ENCODE peak calls at places on chromosomes 16 and 17, in ten cellular contexts. W, B, F, Q, K, J, G, A, X and T are unnamed samples.

GRCh38 chr16:14399397-14400284 is 230.4 kb downstream of the PARN start:
- DNase-seq in W (peak), B (no peak), F (peak), Q (no peak), K (no peak), J (no peak), G (peak), A (peak), X (no peak), T (no peak)

GRCh38 chr17:17840751-17841591 is 4.2 kb upstream of the SREBF1 start:
- DNase-seq in W (peak), B (no peak), F (no peak), Q (no peak), K (no peak), J (no peak), G (no peak), A (no peak), X (no peak), T (no peak)

GRCh38 chr16:20331635-20332034 is 4.3 kb upstream of the GP2 start:
- DNase-seq in W (no peak), B (no peak), F (no peak), Q (no peak), K (no peak), J (no peak), G (no peak), A (no peak), X (no peak), T (no peak)

GRCh38 chr17:73901661-73902415 is 257.6 kb upstream of the SDK2 start:
- DNase-seq in W (peak), B (peak), F (no peak), Q (no peak), K (peak), J (no peak), G (no peak), A (no peak), X (peak), T (peak)

GRCh38 chr16:85243312-85243711 is 131.0 kb upstream of the CIBAR2 start:
- DNase-seq in W (no peak), B (no peak), F (no peak), Q (no peak), K (no peak), J (no peak), G (no peak), A (no peak), X (no peak), T (no peak)

GRCh38 chr17:71467719-71468118 is 653.1 kb upstream of the SOX9 start:
- DNase-seq in W (no peak), B (no peak), F (no peak), Q (no peak), K (no peak), J (no peak), G (no peak), A (no peak), X (no peak), T (no peak)

GRCh38 chr16:11689031-11689840 is 21.0 kb downstream of the SNN start:
- DNase-seq in W (no peak), B (no peak), F (no peak), Q (peak), K (no peak), J (no peak), G (peak), A (no peak), X (no peak), T (no peak)

GRCh38 chr17:34582185-34582900 is 3.0 kb downstream of the TMEM132E start:
- DNase-seq in W (no peak), B (peak), F (no peak), Q (no peak), K (no peak), J (no peak), G (no peak), A (no peak), X (no peak), T (no peak)

GRCh38 chr16:72224260-72224768 is 52.4 kb upstream of the PMFBP1 start:
- DNase-seq in W (no peak), B (no peak), F (no peak), Q (no peak), K (no peak), J (no peak), G (no peak), A (no peak), X (no peak), T (peak)

GRCh38 chr17:17080781-17081180 is 38.5 kb downstream of the MPRIP start:
- DNase-seq in W (no peak), B (no peak), F (no peak), Q (no peak), K (no peak), J (no peak), G (no peak), A (peak), X (no peak), T (no peak)

GRCh38 chr17:81322271-81323082 is 27.4 kb upstream of the SLC38A10 start:
- DNase-seq in W (no peak), B (peak), F (no peak), Q (peak), K (no peak), J (no peak), G (no peak), A (no peak), X (peak), T (no peak)

GRCh38 chr16:66490774-66491715 is 58.9 kb downstream of the TK2 start:
- DNase-seq in W (no peak), B (no peak), F (no peak), Q (no peak), K (no peak), J (no peak), G (no peak), A (no peak), X (no peak), T (peak)

GRCh38 chr16:70454221-70455034 is at the start of gene FCSK:
- DNase-seq in W (peak), B (peak), F (no peak), Q (peak), K (peak), J (no peak), G (peak), A (no peak), X (peak), T (peak)

GRCh38 chr17:80228477-80228876 is 8.2 kb downstream of the SLC26A11 start:
- DNase-seq in W (no peak), B (no peak), F (no peak), Q (no peak), K (no peak), J (no peak), G (no peak), A (no peak), X (no peak), T (no peak)

GRCh38 chr17:68326681-68327080 is 35.4 kb downstream of the ARSG start:
- DNase-seq in W (no peak), B (no peak), F (no peak), Q (no peak), K (no peak), J (no peak), G (no peak), A (no peak), X (no peak), T (no peak)

GRCh38 chr17:62626719-62627218 is 701 bp upstream of the MRC2 start:
- DNase-seq in W (no peak), B (peak), F (no peak), Q (peak), K (no peak), J (no peak), G (peak), A (peak), X (no peak), T (no peak)

GRCh38 chr16:4461250-4462085 is 13.0 kb downstream of the NMRAL1 start:
- DNase-seq in W (peak), B (peak), F (no peak), Q (no peak), K (no peak), J (no peak), G (no peak), A (no peak), X (no peak), T (no peak)

GRCh38 chr17:27351741-27352140 is 57.8 kb downstream of the WSB1 start:
- DNase-seq in W (no peak), B (no peak), F (no peak), Q (no peak), K (no peak), J (no peak), G (no peak), A (no peak), X (no peak), T (no peak)

GRCh38 chr16:59412275-59412841 is 678.2 kb upstream of the GOT2 start:
- DNase-seq in W (no peak), B (no peak), F (no peak), Q (no peak), K (no peak), J (peak), G (no peak), A (no peak), X (no peak), T (no peak)
- TF ChIP-seq CTCF in W (no peak), B (no peak), F (no peak), Q (no peak), K (no peak), J (peak), G (no peak), A (no peak), X (no peak), T (no peak)

DNA sequence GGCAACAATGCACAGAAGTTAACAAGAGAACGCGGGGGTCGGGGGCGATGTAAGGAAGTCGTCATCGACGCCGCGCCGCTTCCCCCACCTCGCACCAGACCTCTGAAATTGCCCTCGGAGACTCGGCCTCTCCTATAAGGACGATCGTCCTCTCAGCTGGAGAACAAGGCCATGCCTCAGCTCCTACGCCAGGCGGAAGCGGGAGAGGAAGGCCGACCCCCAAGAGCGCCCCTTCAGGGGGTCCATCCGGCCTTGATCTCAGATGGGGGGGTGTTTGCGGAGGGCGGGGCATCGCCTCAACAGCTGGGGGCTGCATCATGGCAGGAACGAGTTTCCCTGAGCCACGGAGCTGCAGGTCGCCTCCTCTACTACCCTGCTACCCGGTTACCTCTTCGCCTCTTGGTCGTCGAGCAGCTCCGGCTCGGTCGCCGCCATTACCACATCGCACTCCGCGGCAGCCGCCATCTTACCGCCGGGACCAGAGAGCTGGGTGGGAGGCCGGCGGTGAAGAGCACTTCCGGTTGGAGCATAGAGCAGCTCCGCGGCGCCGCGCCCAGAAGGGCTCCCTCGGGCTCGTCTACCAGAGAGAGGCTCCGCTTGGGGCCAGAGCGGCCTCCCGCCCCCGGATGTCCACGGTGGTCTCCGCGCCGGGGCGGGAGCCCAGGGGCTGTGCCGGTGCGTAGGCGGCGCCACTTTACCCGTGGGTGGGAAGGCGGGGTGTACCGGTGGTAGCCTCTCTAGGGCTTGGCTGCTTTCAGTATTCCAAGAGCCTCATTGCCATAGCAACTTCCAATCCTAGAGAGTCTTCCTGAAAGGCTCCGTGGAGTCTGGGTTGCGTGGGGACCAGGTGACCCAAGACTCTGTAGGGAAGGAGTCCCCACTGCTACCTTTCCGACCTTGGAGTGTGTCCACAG is at the start of gene DNAJC7:
- DNase-seq in W (peak), B (peak), F (peak), Q (peak), K (peak), J (peak), G (peak), A (peak), X (peak), T (peak)
- TF ChIP-seq CTCF in W (no peak), B (no peak), F (no peak), Q (no peak), K (no peak), J (no peak), G (peak), A (no peak), X (no peak), T (no peak)

GRCh38 chr17:75611746-75612437 is 21.3 kb upstream of the SMIM5 start:
- DNase-seq in W (no peak), B (no peak), F (no peak), Q (no peak), K (peak), J (peak), G (no peak), A (no peak), X (no peak), T (no peak)

GRCh38 chr17:75612906-75613626 is 20.2 kb upstream of the SMIM5 start:
- DNase-seq in W (no peak), B (no peak), F (no peak), Q (no peak), K (peak), J (no peak), G (no peak), A (no peak), X (no peak), T (no peak)

GRCh38 chr17:75614556-75615270 is 18.5 kb upstream of the SMIM5 start:
- DNase-seq in W (no peak), B (no peak), F (no peak), Q (no peak), K (peak), J (no peak), G (no peak), A (no peak), X (no peak), T (no peak)

GRCh38 chr17:75615301-75615700 is 17.9 kb upstream of the SMIM5 start:
- DNase-seq in W (no peak), B (no peak), F (no peak), Q (no peak), K (peak), J (no peak), G (no peak), A (no peak), X (no peak), T (no peak)

GRCh38 chr17:75614006-75614405 is 19.2 kb upstream of the SMIM5 start:
- DNase-seq in W (peak), B (peak), F (no peak), Q (no peak), K (peak), J (no peak), G (no peak), A (no peak), X (no peak), T (no peak)
- TF ChIP-seq CTCF in W (no peak), B (no peak), F (no peak), Q (no peak), K (no peak), J (no peak), G (no peak), A (no peak), X (no peak), T (peak)

GRCh38 chr17:50299776-50300175 is 25.5 kb downstream of the TMEM92 start:
- DNase-seq in W (no peak), B (no peak), F (no peak), Q (no peak), K (no peak), J (no peak), G (no peak), A (no peak), X (no peak), T (no peak)
- TF ChIP-seq CTCF in W (no peak), B (no peak), F (no peak), Q (no peak), K (no peak), J (no peak), G (no peak), A (no peak), X (no peak), T (no peak)

DNA sequence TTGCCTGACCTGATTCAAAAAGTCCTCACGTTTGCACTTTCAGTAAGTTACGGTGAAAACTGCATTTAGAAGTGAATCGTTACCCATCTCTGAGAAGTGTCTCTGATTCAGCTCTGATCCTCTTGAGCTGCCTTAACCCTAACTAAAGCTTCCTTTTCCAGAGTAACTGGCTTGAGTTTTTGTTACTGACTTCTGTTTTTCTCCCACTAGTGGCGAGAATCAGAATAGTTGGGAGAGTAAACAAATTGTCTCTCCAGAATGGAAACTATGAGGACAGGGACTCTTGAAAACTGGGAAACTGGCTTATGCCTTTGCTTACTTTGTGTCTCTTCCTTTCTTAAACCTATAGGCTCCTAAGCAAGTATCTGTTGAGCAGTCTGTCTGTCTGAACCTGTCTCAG is 31.3 kb upstream of the KPNB1 start:
- DNase-seq in W (no peak), B (no peak), F (no peak), Q (no peak), K (no peak), J (no peak), G (no peak), A (no peak), X (no peak), T (no peak)
- TF ChIP-seq CTCF in W (no peak), B (no peak), F (no peak), Q (no peak), K (no peak), J (peak), G (no peak), A (no peak), X (no peak), T (peak)

DNA sequence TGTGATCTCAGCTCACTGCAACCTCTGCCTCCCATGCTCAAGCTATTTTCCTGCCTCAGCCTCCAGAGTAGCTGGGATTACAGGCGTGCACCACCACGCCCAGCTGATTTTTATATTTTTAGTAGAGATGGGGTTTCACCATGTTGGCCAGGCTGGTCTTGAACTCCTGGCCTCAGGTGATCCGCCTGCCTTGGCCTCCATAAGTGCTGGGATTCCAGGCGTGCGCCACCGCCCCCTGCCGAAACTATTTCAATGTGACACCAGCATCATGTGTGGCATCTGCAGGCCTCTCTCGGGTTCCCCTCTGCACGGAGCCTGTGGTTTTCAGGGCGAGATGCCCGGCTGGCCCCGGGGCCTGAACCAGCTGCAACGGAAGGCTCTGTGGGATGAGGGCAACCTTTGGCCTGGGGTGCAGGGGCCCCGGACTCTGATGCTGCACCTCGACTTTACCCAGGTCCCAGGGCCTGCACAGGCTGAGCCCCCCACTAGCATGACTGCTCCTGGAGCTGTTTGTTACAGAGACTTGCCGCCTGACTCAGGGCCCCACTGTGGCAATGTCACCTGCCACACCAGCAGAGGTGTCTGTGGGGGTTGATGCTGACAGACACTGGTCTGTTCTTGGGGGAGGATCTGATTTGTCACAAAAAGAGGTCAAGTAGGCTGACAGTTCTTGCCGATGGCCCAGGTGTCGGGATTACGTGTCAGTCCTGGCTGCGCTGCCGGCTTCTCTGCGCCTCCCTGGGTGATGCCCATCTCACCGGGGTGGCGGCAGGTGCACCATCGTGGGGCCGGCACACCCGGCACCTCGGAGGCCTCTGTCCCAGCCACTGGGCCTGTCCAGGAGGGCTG is 8.6 kb upstream of the TEX19 start:
- DNase-seq in W (no peak), B (peak), F (no peak), Q (no peak), K (no peak), J (no peak), G (no peak), A (no peak), X (no peak), T (peak)
- TF ChIP-seq CTCF in W (no peak), B (no peak), F (no peak), Q (peak), K (no peak), J (no peak), G (no peak), A (no peak), X (no peak), T (peak)

GRCh38 chr16:30144017-30144416 is 21.0 kb upstream of the MAPK3 start:
- DNase-seq in W (no peak), B (no peak), F (no peak), Q (no peak), K (no peak), J (no peak), G (no peak), A (no peak), X (no peak), T (no peak)

GRCh38 chr16:30143347-30143702 is 20.3 kb upstream of the MAPK3 start:
- DNase-seq in W (no peak), B (no peak), F (no peak), Q (no peak), K (no peak), J (no peak), G (no peak), A (no peak), X (no peak), T (no peak)

GRCh38 chr16:30144917-30145316 is 21.9 kb upstream of the MAPK3 start:
- DNase-seq in W (no peak), B (no peak), F (no peak), Q (no peak), K (no peak), J (no peak), G (no peak), A (no peak), X (no peak), T (no peak)

GRCh38 chr16:30141750-30142149 is 18.7 kb upstream of the MAPK3 start:
- DNase-seq in W (no peak), B (no peak), F (no peak), Q (no peak), K (no peak), J (no peak), G (no peak), A (no peak), X (no peak), T (no peak)

GRCh38 chr16:30142672-30143346 is 19.8 kb upstream of the MAPK3 start:
- DNase-seq in W (no peak), B (no peak), F (no peak), Q (peak), K (no peak), J (no peak), G (no peak), A (no peak), X (peak), T (no peak)
- TF ChIP-seq CTCF in W (no peak), B (no peak), F (no peak), Q (peak), K (no peak), J (peak), G (no peak), A (peak), X (peak), T (no peak)

GRCh38 chr16:83968483-83968865 is 430 bp downstream of the NECAB2 start:
- DNase-seq in W (peak), B (no peak), F (no peak), Q (no peak), K (no peak), J (no peak), G (no peak), A (no peak), X (no peak), T (no peak)

GRCh38 chr16:83967091-83967490 is 953 bp upstream of the NECAB2 start:
- DNase-seq in W (no peak), B (no peak), F (no peak), Q (no peak), K (no peak), J (no peak), G (no peak), A (no peak), X (no peak), T (no peak)

GRCh38 chr16:83966153-83966696 is 1.8 kb upstream of the NECAB2 start:
- DNase-seq in W (no peak), B (no peak), F (no peak), Q (no peak), K (peak), J (no peak), G (no peak), A (no peak), X (no peak), T (no peak)

GRCh38 chr16:83968891-83969672 is 1.0 kb downstream of the NECAB2 start:
- DNase-seq in W (peak), B (no peak), F (no peak), Q (no peak), K (peak), J (no peak), G (no peak), A (no peak), X (no peak), T (no peak)

DNA sequence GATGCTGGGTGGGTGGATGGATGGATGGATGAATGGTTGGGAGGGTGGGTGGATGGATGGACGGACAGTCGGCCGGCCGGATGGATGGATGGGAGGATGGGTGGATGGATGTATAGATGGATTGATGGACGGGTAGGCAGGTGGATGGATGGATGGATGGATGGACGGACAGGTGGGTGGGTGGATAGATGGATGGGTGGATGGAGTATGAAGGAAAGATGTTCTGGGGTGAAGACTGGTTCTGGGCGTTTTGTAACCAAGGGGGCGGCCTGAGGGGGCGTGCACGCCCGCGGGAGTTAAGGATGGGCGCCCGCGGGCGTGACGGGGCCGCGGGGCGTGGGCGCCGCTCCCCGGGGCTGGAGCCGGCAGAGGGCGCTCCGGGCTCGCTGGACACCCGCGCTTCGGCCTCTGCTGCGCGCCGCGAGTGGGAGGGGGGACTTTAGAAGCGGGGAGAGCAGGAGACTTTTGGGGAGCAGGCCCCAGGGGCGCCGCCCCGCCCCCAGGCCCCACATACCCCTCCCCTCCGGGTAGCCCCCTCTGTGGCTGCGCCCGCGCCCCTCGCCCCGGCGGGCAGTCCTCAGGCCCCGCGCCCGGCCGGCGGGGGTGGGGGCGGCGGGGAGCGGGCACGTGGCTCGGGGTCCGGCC is at the start of gene NECAB2:
- DNase-seq in W (peak), B (peak), F (no peak), Q (peak), K (peak), J (no peak), G (no peak), A (no peak), X (no peak), T (no peak)
- TF ChIP-seq CTCF in W (peak), B (peak), F (peak), Q (peak), K (peak), J (peak), G (peak), A (peak), X (no peak), T (peak)